ENCODE peak calls at places on chromosomes 3 and 15, in four cellular contexts. One of them, this sample, is unnamed.
A peak's percentile ranks its signal among the peaks of the same experiment; 100 is the strongest.

GRCh38 chr3:87088984-87089841 is 98.3 kb upstream of the VGLL3 start:
- DNase-seq in HepG2: no peak
- DNase-seq in WTC11: peak; percentile 27
- DNase-seq in K562: peak; percentile 9
- DNase-seq in this sample: no peak

GRCh38 chr3:197425485-197426131 is 127.2 kb upstream of the DLG1 start:
- DNase-seq in HepG2: no peak
- DNase-seq in WTC11: no peak
- DNase-seq in K562: no peak
- DNase-seq in this sample: no peak

GRCh38 chr15:40412095-40412759 is 6.6 kb downstream of the IVD start:
- DNase-seq in HepG2: peak; percentile 58
- DNase-seq in WTC11: no peak
- DNase-seq in K562: no peak
- DNase-seq in this sample: no peak

GRCh38 chr15:60002528-60003218 is 1.4 kb upstream of the FOXB1 start:
- DNase-seq in HepG2: no peak
- DNase-seq in WTC11: no peak
- DNase-seq in K562: no peak
- DNase-seq in this sample: no peak

GRCh38 chr15:60387321-60387720 is 10.5 kb downstream of the ANXA2 start:
- DNase-seq in HepG2: no peak
- DNase-seq in WTC11: no peak
- DNase-seq in K562: no peak
- DNase-seq in this sample: no peak

GRCh38 chr15:59762558-59762957 is 73.4 kb upstream of the BNIP2 start:
- DNase-seq in HepG2: no peak
- DNase-seq in WTC11: peak; percentile 38
- DNase-seq in K562: no peak
- DNase-seq in this sample: no peak

GRCh38 chr3:154799801-154800200 is 280.3 kb upstream of the MME start:
- DNase-seq in HepG2: no peak
- DNase-seq in WTC11: no peak
- DNase-seq in K562: no peak
- DNase-seq in this sample: no peak

GRCh38 chr3:72601983-72602382 is 246.3 kb downstream of the SHQ1 start:
- DNase-seq in HepG2: no peak
- DNase-seq in WTC11: no peak
- DNase-seq in K562: no peak
- DNase-seq in this sample: no peak

GRCh38 chr3:168048414-168049330 is 47.1 kb downstream of the GOLIM4 start:
- DNase-seq in HepG2: no peak
- DNase-seq in WTC11: no peak
- DNase-seq in K562: no peak
- DNase-seq in this sample: no peak

GRCh38 chr15:34109775-34110663 is 8.1 kb downstream of the PGBD4 start:
- DNase-seq in HepG2: peak; percentile 45
- DNase-seq in WTC11: no peak
- DNase-seq in K562: peak; percentile 60
- DNase-seq in this sample: no peak

GRCh38 chr3:153162513-153163348 is 705 bp downstream of the RAP2B start:
- DNase-seq in HepG2: no peak
- DNase-seq in WTC11: peak; percentile 35
- DNase-seq in K562: peak; percentile 62
- DNase-seq in this sample: no peak

GRCh38 chr15:65789105-65789504 is 3.0 kb downstream of the DENND4A start:
- DNase-seq in HepG2: no peak
- DNase-seq in WTC11: no peak
- DNase-seq in K562: no peak
- DNase-seq in this sample: no peak

GRCh38 chr15:65782096-65782495 is 10.0 kb downstream of the DENND4A start:
- DNase-seq in HepG2: no peak
- DNase-seq in WTC11: no peak
- DNase-seq in K562: no peak
- DNase-seq in this sample: no peak

GRCh38 chr15:65787260-65787659 is 4.8 kb downstream of the DENND4A start:
- DNase-seq in HepG2: no peak
- DNase-seq in WTC11: no peak
- DNase-seq in K562: no peak
- DNase-seq in this sample: no peak

GRCh38 chr15:65783872-65784271 is 8.2 kb downstream of the DENND4A start:
- DNase-seq in HepG2: no peak
- DNase-seq in WTC11: no peak
- DNase-seq in K562: peak; percentile 40
- DNase-seq in this sample: no peak

GRCh38 chr15:65785151-65785550 is 6.9 kb downstream of the DENND4A start:
- DNase-seq in HepG2: no peak
- DNase-seq in WTC11: no peak
- DNase-seq in K562: no peak
- DNase-seq in this sample: no peak
- TF ChIP-seq CBFB in HepG2: no peak
- TF ChIP-seq CBFB in WTC11: no peak
- TF ChIP-seq CBFB in K562: no peak
- TF ChIP-seq CBFB in this sample: no peak

GRCh38 chr3:46900356-46900755 is 22.8 kb downstream of the PTH1R start:
- DNase-seq in HepG2: no peak
- DNase-seq in WTC11: no peak
- DNase-seq in K562: no peak
- DNase-seq in this sample: no peak

GRCh38 chr3:46898321-46899150 is 21.0 kb downstream of the PTH1R start:
- DNase-seq in HepG2: no peak
- DNase-seq in WTC11: peak; percentile 54
- DNase-seq in K562: no peak
- DNase-seq in this sample: no peak

GRCh38 chr3:46901061-46901460 is 23.5 kb downstream of the PTH1R start:
- DNase-seq in HepG2: no peak
- DNase-seq in WTC11: no peak
- DNase-seq in K562: no peak
- DNase-seq in this sample: no peak

GRCh38 chr3:46899151-46900006 is 21.9 kb downstream of the PTH1R start:
- DNase-seq in HepG2: no peak
- DNase-seq in WTC11: no peak
- DNase-seq in K562: no peak
- DNase-seq in this sample: no peak

GRCh38 chr3:46900007-46900292 is 22.4 kb downstream of the PTH1R start:
- DNase-seq in HepG2: no peak
- DNase-seq in WTC11: no peak
- DNase-seq in K562: no peak
- DNase-seq in this sample: no peak
- TF ChIP-seq CBFB in HepG2: no peak
- TF ChIP-seq CBFB in WTC11: no peak
- TF ChIP-seq CBFB in K562: no peak
- TF ChIP-seq CBFB in this sample: no peak

DNA sequence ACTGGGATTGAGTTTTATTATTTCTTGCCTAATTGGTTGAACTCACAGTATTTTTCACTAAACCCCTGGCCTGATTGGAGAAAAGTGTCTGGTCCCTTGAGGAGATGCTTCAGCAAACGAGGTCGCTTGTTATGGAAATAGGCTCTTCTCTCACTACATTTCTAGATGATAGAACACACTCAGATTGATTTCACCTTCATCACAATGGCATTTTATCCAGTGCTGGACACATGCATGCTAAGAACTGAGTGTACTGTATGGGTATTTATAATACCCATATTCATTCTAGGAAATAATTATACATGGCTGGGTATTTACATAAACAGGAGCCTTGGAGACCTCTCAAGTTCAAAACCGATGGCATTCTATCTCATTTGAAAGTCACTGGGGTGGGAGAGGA is 444.9 kb downstream of the LPP start:
- DNase-seq in HepG2: no peak
- DNase-seq in WTC11: no peak
- DNase-seq in K562: no peak
- DNase-seq in this sample: no peak
- TF ChIP-seq CBFB in HepG2: no peak
- TF ChIP-seq CBFB in WTC11: no peak
- TF ChIP-seq CBFB in K562: no peak
- TF ChIP-seq CBFB in this sample: no peak

GRCh38 chr15:55496716-55497115 is 11.3 kb downstream of the DNAAF4 start:
- DNase-seq in HepG2: no peak
- DNase-seq in WTC11: no peak
- DNase-seq in K562: no peak
- DNase-seq in this sample: no peak

GRCh38 chr15:55499158-55499557 is 8.9 kb downstream of the DNAAF4 start:
- DNase-seq in HepG2: no peak
- DNase-seq in WTC11: no peak
- DNase-seq in K562: no peak
- DNase-seq in this sample: no peak

DNA sequence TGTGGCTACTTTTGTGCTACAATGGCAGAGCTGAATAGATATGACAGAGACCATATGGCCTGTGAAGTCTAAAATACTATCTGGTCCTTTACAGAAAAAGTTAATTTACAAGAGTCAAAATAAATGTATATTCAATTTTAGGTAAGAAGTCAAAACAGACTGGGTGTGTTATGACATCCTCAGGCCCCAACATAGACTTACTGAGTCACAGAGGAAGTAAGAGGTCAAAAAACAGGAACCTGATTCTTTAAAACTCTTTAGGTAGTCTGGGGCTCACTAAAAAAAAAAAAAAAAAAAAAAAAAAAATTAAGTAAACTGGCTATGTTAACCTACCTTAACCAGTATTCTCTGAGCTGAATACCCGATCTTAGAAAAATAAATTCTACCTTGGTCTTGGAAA is 13.1 kb downstream of the DNAAF4 start:
- DNase-seq in HepG2: no peak
- DNase-seq in WTC11: no peak
- DNase-seq in K562: no peak
- DNase-seq in this sample: no peak
- TF ChIP-seq CBFB in HepG2: no peak
- TF ChIP-seq CBFB in WTC11: no peak
- TF ChIP-seq CBFB in K562: no peak
- TF ChIP-seq CBFB in this sample: no peak

GRCh38 chr15:78536134-78536533 is 4.1 kb upstream of the PSMA4 start:
- DNase-seq in HepG2: no peak
- DNase-seq in WTC11: no peak
- DNase-seq in K562: no peak
- DNase-seq in this sample: no peak
- TF ChIP-seq CBFB in HepG2: no peak
- TF ChIP-seq CBFB in WTC11: no peak
- TF ChIP-seq CBFB in K562: no peak
- TF ChIP-seq CBFB in this sample: no peak

DNA sequence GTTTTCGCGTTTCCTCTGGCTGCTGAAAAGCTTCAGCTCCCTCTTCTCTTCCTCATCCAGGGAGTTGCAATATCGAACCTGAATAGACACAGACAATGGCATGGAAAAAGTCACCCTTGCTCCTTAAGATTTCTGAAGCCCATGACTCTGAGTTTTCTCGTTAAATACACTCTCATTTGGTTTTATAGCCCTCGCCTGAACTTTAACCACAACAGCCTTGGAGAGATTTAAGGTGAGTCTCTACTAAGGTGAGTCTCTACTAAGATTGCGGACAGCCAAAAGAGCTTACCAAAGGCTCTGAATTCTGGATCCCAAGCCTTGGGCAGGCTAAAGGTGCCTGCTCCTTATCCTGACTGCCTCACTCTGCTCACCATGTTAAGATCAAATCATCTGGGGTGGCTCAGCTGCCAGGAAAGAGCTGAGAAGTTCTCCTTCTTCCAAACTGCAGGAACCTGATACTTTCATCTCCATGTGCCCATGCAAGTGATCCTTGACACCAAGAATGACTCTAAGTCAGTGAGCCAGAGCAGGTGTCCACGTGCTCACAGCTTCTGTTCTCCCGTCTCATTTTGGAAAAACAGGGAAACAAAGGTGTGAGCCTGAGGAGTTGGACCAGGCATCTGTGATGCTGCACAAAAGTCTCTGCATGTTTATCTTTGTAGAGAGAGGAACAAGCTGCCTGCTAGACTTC is 65.1 kb downstream of the PRICKLE2 start:
- DNase-seq in HepG2: no peak
- DNase-seq in WTC11: no peak
- DNase-seq in K562: no peak
- DNase-seq in this sample: no peak
- TF ChIP-seq CBFB in HepG2: no peak
- TF ChIP-seq CBFB in WTC11: no peak
- TF ChIP-seq CBFB in K562: no peak
- TF ChIP-seq CBFB in this sample: no peak

GRCh38 chr3:100108464-100109079 is 5.7 kb downstream of the FILIP1L start:
- DNase-seq in HepG2: peak; percentile 18
- DNase-seq in WTC11: no peak
- DNase-seq in K562: no peak
- DNase-seq in this sample: no peak

GRCh38 chr3:100106094-100106493 is 8.2 kb downstream of the FILIP1L start:
- DNase-seq in HepG2: no peak
- DNase-seq in WTC11: no peak
- DNase-seq in K562: no peak
- DNase-seq in this sample: no peak

GRCh38 chr3:100106531-100107155 is 7.7 kb downstream of the FILIP1L start:
- DNase-seq in HepG2: no peak
- DNase-seq in WTC11: no peak
- DNase-seq in K562: no peak
- DNase-seq in this sample: no peak

GRCh38 chr3:100105536-100105935 is 8.8 kb downstream of the FILIP1L start:
- DNase-seq in HepG2: no peak
- DNase-seq in WTC11: no peak
- DNase-seq in K562: no peak
- DNase-seq in this sample: no peak

DNA sequence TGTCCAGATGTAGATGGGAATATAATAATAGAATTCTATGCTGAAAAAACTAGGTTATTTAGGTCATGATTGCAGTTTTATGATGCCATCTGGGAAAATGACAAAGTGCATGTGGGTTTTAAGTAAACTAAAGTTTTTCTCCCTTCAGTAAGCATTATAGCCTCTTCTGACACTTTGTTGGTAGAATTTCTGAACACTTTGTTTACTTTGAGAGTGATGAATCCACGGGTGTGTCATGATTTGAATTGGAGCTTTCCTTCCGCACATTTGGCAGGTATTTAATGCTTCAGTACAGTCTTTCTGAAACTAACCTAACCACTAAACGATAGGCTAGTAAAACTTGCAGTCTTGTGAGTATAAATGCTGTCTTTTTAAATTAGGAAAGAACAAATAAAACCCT is 7.1 kb downstream of the FILIP1L start:
- DNase-seq in HepG2: no peak
- DNase-seq in WTC11: no peak
- DNase-seq in K562: no peak
- DNase-seq in this sample: no peak
- TF ChIP-seq CBFB in HepG2: no peak
- TF ChIP-seq CBFB in WTC11: no peak
- TF ChIP-seq CBFB in K562: no peak
- TF ChIP-seq CBFB in this sample: no peak

DNA sequence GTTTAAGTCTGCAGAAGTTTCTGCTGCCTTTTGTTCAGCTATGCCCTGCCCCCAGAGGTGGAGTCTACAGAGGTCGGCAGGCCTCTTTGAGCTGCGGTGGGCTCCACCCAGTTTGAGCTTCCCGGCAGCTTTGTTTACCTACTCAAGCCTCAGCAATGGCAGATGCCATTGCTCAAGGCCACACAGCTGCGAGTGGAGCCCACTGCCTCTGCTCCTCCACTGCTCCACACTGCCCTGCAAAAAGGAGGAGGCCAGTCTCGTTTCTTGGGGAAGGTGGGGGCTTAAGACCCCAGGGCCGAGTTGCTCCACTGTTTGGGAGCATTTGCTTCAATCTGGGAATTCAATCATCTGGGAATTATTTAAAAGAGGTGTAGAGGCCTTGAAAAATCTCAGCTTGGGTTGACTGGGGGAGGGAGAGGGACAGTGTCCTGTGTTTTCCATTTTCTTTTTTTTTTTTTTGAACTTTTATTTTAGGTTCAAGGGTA is 144.6 kb upstream of the MEF2A start:
- DNase-seq in HepG2: peak; percentile 89
- DNase-seq in WTC11: peak; percentile 45
- DNase-seq in K562: no peak
- DNase-seq in this sample: no peak
- TF ChIP-seq CBFB in HepG2: peak; percentile 66
- TF ChIP-seq CBFB in WTC11: no peak
- TF ChIP-seq CBFB in K562: no peak
- TF ChIP-seq CBFB in this sample: no peak